ENCODE peak calls at places on chromosome 6, in ten cellular contexts. One of them, this sample, is unnamed.

GRCh38 chr6:17212541-17213371 is 68.4 kb upstream of the RBM24 start:
- DNase-seq in colonic mucosa: no peak
- DNase-seq in tibial artery: no peak
- DNase-seq in uterus: peak; percentile 56
- DNase-seq in stomach: no peak
- DNase-seq in heart left ventricle: peak; percentile 46
- DNase-seq in sigmoid colon: peak; percentile 68
- DNase-seq in foreskin fibroblast: peak; percentile 19
- DNase-seq in cardiac fibroblast: no peak
- DNase-seq in endothelial cell of umbilical vein: no peak
- DNase-seq in this sample: no peak

GRCh38 chr6:41371461-41371991 is 36.1 kb downstream of the NCR2 start:
- DNase-seq in tibial artery: peak; percentile 72
- DNase-seq in uterus: peak; percentile 40
- DNase-seq in heart left ventricle: peak; percentile 37
- DNase-seq in sigmoid colon: peak; percentile 76
- DNase-seq in foreskin fibroblast: peak; percentile 68
- DNase-seq in cardiac fibroblast: peak; percentile 58
- DNase-seq in endothelial cell of umbilical vein: peak; percentile 33
- DNase-seq in colonic mucosa: peak; percentile 49
- DNase-seq in stomach: peak; percentile 70
- DNase-seq in this sample: peak; percentile 62

GRCh38 chr6:125018136-125018535 is 55.9 kb downstream of the RNF217 start:
- DNase-seq in foreskin fibroblast: peak; percentile 44
- DNase-seq in endothelial cell of umbilical vein: no peak
- DNase-seq in colonic mucosa: no peak
- DNase-seq in cardiac fibroblast: peak; percentile 56
- DNase-seq in uterus: no peak
- DNase-seq in stomach: no peak
- DNase-seq in tibial artery: no peak
- DNase-seq in heart left ventricle: no peak
- DNase-seq in sigmoid colon: no peak
- DNase-seq in this sample: no peak

GRCh38 chr6:29647927-29648642 is 8.8 kb upstream of the MOG start:
- DNase-seq in stomach: no peak
- DNase-seq in cardiac fibroblast: peak; percentile 67
- DNase-seq in uterus: no peak
- DNase-seq in sigmoid colon: peak; percentile 48
- DNase-seq in heart left ventricle: no peak
- DNase-seq in foreskin fibroblast: peak; percentile 65
- DNase-seq in tibial artery: no peak
- DNase-seq in colonic mucosa: no peak
- DNase-seq in endothelial cell of umbilical vein: peak; percentile 29
- DNase-seq in this sample: peak; percentile 21

GRCh38 chr6:40887079-40887822 is 151.8 kb downstream of the UNC5CL start:
- DNase-seq in cardiac fibroblast: no peak
- DNase-seq in heart left ventricle: no peak
- DNase-seq in tibial artery: no peak
- DNase-seq in uterus: no peak
- DNase-seq in stomach: no peak
- DNase-seq in foreskin fibroblast: no peak
- DNase-seq in endothelial cell of umbilical vein: no peak
- DNase-seq in colonic mucosa: no peak
- DNase-seq in sigmoid colon: no peak
- DNase-seq in this sample: no peak

GRCh38 chr6:112511441-112511840 is 164.3 kb downstream of the RFPL4B start:
- DNase-seq in uterus: no peak
- DNase-seq in sigmoid colon: no peak
- DNase-seq in cardiac fibroblast: peak; percentile 2
- DNase-seq in colonic mucosa: no peak
- DNase-seq in stomach: no peak
- DNase-seq in foreskin fibroblast: no peak
- DNase-seq in heart left ventricle: no peak
- DNase-seq in tibial artery: no peak
- DNase-seq in endothelial cell of umbilical vein: no peak
- DNase-seq in this sample: no peak

GRCh38 chr6:13026557-13026956 is 301.8 kb downstream of the TBC1D7 start:
- DNase-seq in stomach: no peak
- DNase-seq in endothelial cell of umbilical vein: no peak
- DNase-seq in uterus: no peak
- DNase-seq in colonic mucosa: no peak
- DNase-seq in sigmoid colon: no peak
- DNase-seq in heart left ventricle: no peak
- DNase-seq in cardiac fibroblast: no peak
- DNase-seq in foreskin fibroblast: no peak
- DNase-seq in tibial artery: no peak
- DNase-seq in this sample: no peak

GRCh38 chr6:32860674-32861073 is 6.7 kb downstream of the PSMB9 start:
- DNase-seq in endothelial cell of umbilical vein: no peak
- DNase-seq in colonic mucosa: no peak
- DNase-seq in sigmoid colon: no peak
- DNase-seq in foreskin fibroblast: no peak
- DNase-seq in uterus: no peak
- DNase-seq in stomach: no peak
- DNase-seq in cardiac fibroblast: no peak
- DNase-seq in tibial artery: no peak
- DNase-seq in heart left ventricle: no peak
- DNase-seq in this sample: no peak

GRCh38 chr6:159761135-159761872 is 541 bp upstream of the ACAT2 start:
- DNase-seq in endothelial cell of umbilical vein: peak; percentile 58
- DNase-seq in foreskin fibroblast: peak; percentile 41
- DNase-seq in tibial artery: peak; percentile 73
- DNase-seq in sigmoid colon: peak; percentile 75
- DNase-seq in colonic mucosa: peak; percentile 37
- DNase-seq in heart left ventricle: peak; percentile 27
- DNase-seq in cardiac fibroblast: peak; percentile 21
- DNase-seq in stomach: peak; percentile 29
- DNase-seq in uterus: peak; percentile 42
- DNase-seq in this sample: no peak

GRCh38 chr6:113574147-113574546 is 283.0 kb upstream of the MARCKS start:
- DNase-seq in heart left ventricle: no peak
- DNase-seq in colonic mucosa: no peak
- DNase-seq in sigmoid colon: no peak
- DNase-seq in cardiac fibroblast: no peak
- DNase-seq in foreskin fibroblast: no peak
- DNase-seq in tibial artery: no peak
- DNase-seq in endothelial cell of umbilical vein: peak; percentile 43
- DNase-seq in uterus: no peak
- DNase-seq in stomach: no peak
- DNase-seq in this sample: no peak

GRCh38 chr6:113576310-113576709 is 280.8 kb upstream of the MARCKS start:
- DNase-seq in cardiac fibroblast: no peak
- DNase-seq in foreskin fibroblast: no peak
- DNase-seq in uterus: no peak
- DNase-seq in endothelial cell of umbilical vein: no peak
- DNase-seq in heart left ventricle: no peak
- DNase-seq in tibial artery: no peak
- DNase-seq in stomach: no peak
- DNase-seq in colonic mucosa: no peak
- DNase-seq in sigmoid colon: no peak
- DNase-seq in this sample: no peak

GRCh38 chr6:113570176-113570575 is 287.0 kb upstream of the MARCKS start:
- DNase-seq in colonic mucosa: no peak
- DNase-seq in sigmoid colon: no peak
- DNase-seq in endothelial cell of umbilical vein: no peak
- DNase-seq in foreskin fibroblast: peak; percentile 56
- DNase-seq in cardiac fibroblast: no peak
- DNase-seq in heart left ventricle: no peak
- DNase-seq in tibial artery: no peak
- DNase-seq in stomach: no peak
- DNase-seq in uterus: no peak
- DNase-seq in this sample: no peak

GRCh38 chr6:113565306-113565705 is 291.8 kb upstream of the MARCKS start:
- DNase-seq in uterus: no peak
- DNase-seq in heart left ventricle: no peak
- DNase-seq in sigmoid colon: no peak
- DNase-seq in cardiac fibroblast: peak; percentile 58
- DNase-seq in colonic mucosa: no peak
- DNase-seq in foreskin fibroblast: no peak
- DNase-seq in endothelial cell of umbilical vein: no peak
- DNase-seq in stomach: no peak
- DNase-seq in tibial artery: no peak
- DNase-seq in this sample: no peak

GRCh38 chr6:113570651-113571050 is 286.5 kb upstream of the MARCKS start:
- DNase-seq in heart left ventricle: no peak
- DNase-seq in tibial artery: no peak
- DNase-seq in sigmoid colon: no peak
- DNase-seq in cardiac fibroblast: no peak
- DNase-seq in stomach: no peak
- DNase-seq in colonic mucosa: no peak
- DNase-seq in uterus: no peak
- DNase-seq in foreskin fibroblast: peak; percentile 23
- DNase-seq in endothelial cell of umbilical vein: peak; percentile 23
- DNase-seq in this sample: no peak
- TF ChIP-seq CTCF in heart left ventricle: no peak
- TF ChIP-seq CTCF in tibial artery: no peak
- TF ChIP-seq CTCF in sigmoid colon: no peak
- TF ChIP-seq CTCF in cardiac fibroblast: peak; percentile 15
- TF ChIP-seq CTCF in stomach: no peak
- TF ChIP-seq CTCF in colonic mucosa: no peak
- TF ChIP-seq CTCF in uterus: no peak
- TF ChIP-seq CTCF in foreskin fibroblast: no peak
- TF ChIP-seq CTCF in endothelial cell of umbilical vein: no peak
- TF ChIP-seq CTCF in this sample: no peak

DNA sequence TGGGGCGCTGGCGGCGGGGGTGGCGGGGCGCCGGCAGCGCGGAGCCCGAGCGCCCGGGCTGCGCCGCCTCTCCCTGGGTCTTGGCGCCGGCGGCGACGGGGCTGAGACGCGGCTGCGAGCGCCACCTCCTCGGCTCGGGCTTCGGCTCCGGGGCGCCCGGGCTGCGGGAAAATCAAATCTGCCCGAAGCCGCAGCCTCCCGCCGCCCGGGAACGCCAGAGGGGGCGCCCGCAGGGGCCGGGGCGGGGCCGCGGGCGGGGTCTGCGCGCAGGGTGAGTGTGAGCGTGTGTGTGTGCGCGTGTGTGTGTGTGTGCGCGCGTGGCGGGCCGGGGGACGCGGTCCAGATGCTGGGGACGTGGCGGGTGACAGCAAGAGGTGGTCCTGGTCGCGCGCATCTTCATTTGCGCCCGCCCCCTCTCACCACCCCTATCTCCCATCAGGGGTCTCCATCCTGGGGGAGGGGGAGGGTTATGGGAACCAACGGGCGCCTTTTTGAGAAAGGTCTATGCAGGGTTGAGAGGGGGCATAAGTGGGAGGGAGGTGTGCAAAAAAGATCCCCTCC is 655 bp upstream of the CPNE5 start:
- DNase-seq in stomach: peak; percentile 30
- DNase-seq in endothelial cell of umbilical vein: no peak
- DNase-seq in tibial artery: no peak
- DNase-seq in cardiac fibroblast: no peak
- DNase-seq in colonic mucosa: no peak
- DNase-seq in foreskin fibroblast: peak; percentile 67
- DNase-seq in heart left ventricle: peak; percentile 75
- DNase-seq in uterus: peak; percentile 77
- DNase-seq in sigmoid colon: no peak
- DNase-seq in this sample: peak; percentile 67
- TF ChIP-seq CTCF in stomach: no peak
- TF ChIP-seq CTCF in endothelial cell of umbilical vein: peak; percentile 12
- TF ChIP-seq CTCF in tibial artery: peak; percentile 17
- TF ChIP-seq CTCF in cardiac fibroblast: no peak
- TF ChIP-seq CTCF in colonic mucosa: no peak
- TF ChIP-seq CTCF in foreskin fibroblast: no peak
- TF ChIP-seq CTCF in heart left ventricle: peak; percentile 16
- TF ChIP-seq CTCF in uterus: no peak
- TF ChIP-seq CTCF in sigmoid colon: no peak
- TF ChIP-seq CTCF in this sample: peak; percentile 63

DNA sequence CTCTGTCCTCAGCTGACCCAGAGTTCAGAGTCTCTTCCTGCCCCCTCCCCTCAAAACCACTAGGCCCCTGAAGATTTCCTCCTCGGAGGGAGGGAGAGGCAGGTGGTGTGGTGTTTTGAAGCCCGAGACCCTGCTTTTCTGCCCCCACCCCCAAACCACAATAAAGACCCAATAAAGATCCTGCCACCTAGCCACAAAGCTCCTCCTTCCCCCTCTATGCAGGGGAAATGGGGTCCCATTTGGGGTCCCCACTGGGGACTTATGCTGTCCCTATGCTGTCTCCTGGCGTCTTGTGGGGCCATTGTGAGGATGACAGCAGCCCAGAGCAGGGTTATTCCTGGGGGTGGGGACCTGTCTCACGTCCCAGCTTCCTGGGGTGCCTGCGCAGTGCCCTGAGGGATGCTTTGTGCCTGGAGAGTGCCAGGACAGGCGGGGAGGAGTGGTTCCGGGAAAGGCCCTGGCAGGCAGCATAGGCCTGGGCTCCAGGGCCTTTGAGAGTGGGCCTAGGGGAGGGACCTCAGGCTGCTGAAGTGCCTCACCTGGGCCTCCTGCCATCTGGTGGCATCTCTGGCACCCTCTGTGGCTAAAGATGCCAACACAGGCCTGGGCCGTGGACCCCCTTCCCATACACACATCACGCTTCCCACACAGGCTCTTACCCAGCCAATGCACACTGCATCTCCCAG is 8.0 kb upstream of the ARMC12 start:
- DNase-seq in uterus: peak; percentile 51
- DNase-seq in endothelial cell of umbilical vein: no peak
- DNase-seq in cardiac fibroblast: no peak
- DNase-seq in sigmoid colon: peak; percentile 87
- DNase-seq in colonic mucosa: peak; percentile 61
- DNase-seq in heart left ventricle: peak; percentile 28
- DNase-seq in foreskin fibroblast: peak; percentile 37
- DNase-seq in tibial artery: peak; percentile 85
- DNase-seq in stomach: peak; percentile 41
- DNase-seq in this sample: peak; percentile 25
- TF ChIP-seq CTCF in uterus: no peak
- TF ChIP-seq CTCF in endothelial cell of umbilical vein: no peak
- TF ChIP-seq CTCF in cardiac fibroblast: no peak
- TF ChIP-seq CTCF in sigmoid colon: no peak
- TF ChIP-seq CTCF in colonic mucosa: no peak
- TF ChIP-seq CTCF in heart left ventricle: no peak
- TF ChIP-seq CTCF in foreskin fibroblast: no peak
- TF ChIP-seq CTCF in tibial artery: no peak
- TF ChIP-seq CTCF in stomach: no peak
- TF ChIP-seq CTCF in this sample: no peak

DNA sequence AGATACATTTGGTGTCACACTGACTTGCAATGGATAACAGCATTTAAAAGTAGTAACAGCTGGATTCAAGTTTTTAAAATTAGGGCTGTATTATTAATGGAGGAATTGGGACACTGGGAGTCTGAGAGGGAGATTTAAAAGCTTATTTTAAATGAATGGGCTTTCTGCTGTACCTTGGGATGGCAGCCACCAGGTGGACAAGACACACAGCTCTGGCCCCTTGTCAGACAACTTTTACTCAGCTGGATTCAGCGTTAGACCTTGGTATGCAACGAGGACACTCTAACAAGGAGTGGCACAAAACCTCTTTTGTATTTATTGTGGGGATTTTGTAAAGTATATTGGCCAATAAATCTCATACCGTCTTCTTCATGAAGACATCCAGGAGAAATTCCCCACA is 105.8 kb downstream of the LCA5 start:
- DNase-seq in uterus: no peak
- DNase-seq in foreskin fibroblast: no peak
- DNase-seq in sigmoid colon: no peak
- DNase-seq in heart left ventricle: no peak
- DNase-seq in stomach: no peak
- DNase-seq in tibial artery: no peak
- DNase-seq in endothelial cell of umbilical vein: no peak
- DNase-seq in cardiac fibroblast: peak; percentile 10
- DNase-seq in colonic mucosa: no peak
- DNase-seq in this sample: peak; percentile 40
- TF ChIP-seq CTCF in uterus: no peak
- TF ChIP-seq CTCF in foreskin fibroblast: peak; percentile 10
- TF ChIP-seq CTCF in sigmoid colon: no peak
- TF ChIP-seq CTCF in heart left ventricle: no peak
- TF ChIP-seq CTCF in stomach: no peak
- TF ChIP-seq CTCF in tibial artery: no peak
- TF ChIP-seq CTCF in endothelial cell of umbilical vein: no peak
- TF ChIP-seq CTCF in cardiac fibroblast: peak; percentile 24
- TF ChIP-seq CTCF in colonic mucosa: no peak
- TF ChIP-seq CTCF in this sample: no peak

This sample was measured in Calu3.